ENCODE peak calls at places on chromosomes 5 and 9, in nine cellular contexts. W, X, E, S, Z, T, L, B and H are unnamed samples.

GRCh38 chr9:128061305-128061704 is 5.8 kb downstream of the NAIF1 start:
- DNase-seq in X (no peak), S (no peak), W (no peak), T (no peak), L (no peak), B (no peak), Z (no peak), E (no peak), H (no peak)

GRCh38 chr5:143699121-143699520 is 112.8 kb upstream of the HMHB1 start:
- DNase-seq in B (no peak), Z (no peak), L (no peak), X (no peak), T (no peak), E (no peak), S (no peak), W (no peak), H (no peak)

GRCh38 chr9:120580591-120580896 is 577 bp upstream of the CDK5RAP2 start:
- DNase-seq in T (no peak), X (peak; percentile 7), L (no peak), S (no peak), W (no peak), Z (no peak), E (no peak), B (no peak), H (no peak)

GRCh38 chr5:58940446-58940845 is 357.6 kb downstream of the RAB3C start:
- DNase-seq in T (no peak), Z (no peak), B (no peak), E (no peak), S (no peak), W (no peak), L (no peak), X (peak; percentile 27), H (no peak)

GRCh38 chr9:96612105-96612965 is 7.3 kb downstream of the CDC14B start:
- DNase-seq in S (peak; percentile 98), T (no peak), X (peak; percentile 39), E (no peak), B (peak; percentile 82), L (no peak), W (peak; percentile 74), Z (peak; percentile 93), H (peak; percentile 66)

GRCh38 chr5:683619-684481 is 9.3 kb downstream of the TPPP start:
- DNase-seq in W (peak; percentile 61), B (peak; percentile 72), X (no peak), S (no peak), Z (peak; percentile 42), E (no peak), L (no peak), T (no peak), H (no peak)

GRCh38 chr9:82363236-82363635 is 374.7 kb downstream of the SPATA31D1 start:
- DNase-seq in Z (no peak), W (no peak), L (no peak), B (no peak), T (no peak), S (no peak), E (no peak), X (no peak), H (no peak)

GRCh38 chr5:61167382-61167781 is 5.1 kb upstream of the SMIM15 start:
- DNase-seq in T (no peak), B (no peak), W (no peak), L (no peak), E (no peak), X (no peak), S (peak; percentile 56), Z (no peak), H (no peak)

GRCh38 chr9:70902705-70903131 is 218.7 kb downstream of the TRPM3 start:
- DNase-seq in W (peak; percentile 17), B (no peak), S (peak; percentile 97), X (peak; percentile 8), L (no peak), E (no peak), Z (no peak), T (no peak), H (no peak)

GRCh38 chr5:91150189-91150588 is 232.9 kb downstream of the ARRDC3 start:
- DNase-seq in W (no peak), Z (no peak), S (peak; percentile 42), B (no peak), L (no peak), E (no peak), T (no peak), X (no peak), H (no peak)

GRCh38 chr5:19608434-19608833 is 379.6 kb downstream of the CDH18 start:
- DNase-seq in T (no peak), L (no peak), S (no peak), E (peak; percentile 29), W (no peak), B (no peak), X (no peak), Z (no peak), H (no peak)

GRCh38 chr5:443239-444151 is 519 bp downstream of the EXOC3 start:
- DNase-seq in E (peak; percentile 52), Z (peak; percentile 56), X (no peak), T (no peak), L (peak; percentile 71), S (no peak), W (no peak), B (peak; percentile 66), H (no peak)

GRCh38 chr9:7977586-7977985 is 178.0 kb upstream of the DMAC1 start:
- DNase-seq in T (no peak), Z (no peak), W (no peak), L (no peak), B (no peak), X (no peak), S (no peak), E (no peak), H (no peak)

GRCh38 chr9:124198948-124199347 is 58.8 kb upstream of the NEK6 start:
- DNase-seq in W (no peak), L (no peak), S (no peak), Z (no peak), E (no peak), T (no peak), X (no peak), B (peak; percentile 28), H (no peak)
- H3K27ac ChIP-seq in W (no peak overlapping the region), L (no peak overlapping the region), S (no peak overlapping the region), Z (no peak overlapping the region), E (no peak overlapping the region), T (no peak overlapping the region), X (no peak overlapping the region), B (no peak overlapping the region), H (no peak overlapping the region)

DNA sequence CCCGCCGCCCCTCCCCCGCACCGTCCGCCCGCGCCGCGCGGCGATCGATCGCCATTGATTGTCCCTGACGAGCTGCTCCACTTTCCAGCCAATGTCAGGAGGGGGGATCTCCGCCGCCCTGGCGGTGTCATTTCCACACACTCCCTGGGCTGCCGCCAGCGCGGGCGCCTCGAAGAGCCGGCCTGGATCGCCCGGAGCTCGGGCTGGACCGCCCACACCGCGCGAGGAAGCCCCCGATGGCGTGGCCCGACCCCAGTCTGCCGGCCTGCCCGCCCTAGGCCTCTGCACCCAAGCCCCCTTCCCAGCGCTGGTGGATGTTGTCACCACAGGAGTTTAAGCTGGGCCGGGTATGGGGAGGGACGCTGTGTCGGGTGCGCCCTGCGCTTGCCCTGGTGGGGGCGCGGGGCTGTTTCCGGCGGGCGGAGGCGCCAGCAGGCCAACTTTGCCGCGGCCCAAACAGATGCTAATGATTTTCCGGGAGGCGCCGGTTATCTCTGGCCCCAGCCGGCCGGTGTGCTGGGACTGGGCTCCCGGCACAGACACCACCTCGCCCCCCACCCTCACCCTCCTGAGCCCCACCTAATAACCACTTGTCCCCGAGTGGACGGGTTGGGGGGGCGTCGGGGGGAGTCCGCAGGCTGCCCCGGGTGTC is 10.6 kb upstream of the CXXC5 start:
- DNase-seq in B (peak; percentile 95), Z (peak; percentile 90), S (peak; percentile 93), E (peak; percentile 80), T (peak; percentile 69), X (peak; percentile 88), W (peak; percentile 89), L (peak; percentile 69), H (peak; percentile 92)
- H3K4me1 ChIP-seq in B (peaks cover 27% of the 10 kb centered on the region), Z (peaks cover 14% of the 10 kb centered on the region), S (peaks cover 35% of the 10 kb centered on the region), E (peaks cover 76% of the 10 kb centered on the region), T (peaks cover 39% of the 10 kb centered on the region), X (peaks cover 19% of the 10 kb centered on the region), W (peaks cover 60% of the 10 kb centered on the region), L (peaks cover 8% of the 10 kb centered on the region), H (peaks cover 29% of the 10 kb centered on the region)

GRCh38 chr5:123111502-123111901 is 22.5 kb downstream of the PRDM6 start:
- DNase-seq in T (no peak), S (no peak), W (no peak), B (no peak), Z (no peak), X (no peak), L (no peak), E (no peak), H (no peak)

GRCh38 chr5:123113136-123113535 is 24.1 kb downstream of the PRDM6 start:
- DNase-seq in W (no peak), Z (no peak), E (no peak), S (no peak), B (no peak), T (no peak), L (no peak), X (no peak), H (no peak)

GRCh38 chr5:123105882-123106281 is 16.8 kb downstream of the PRDM6 start:
- DNase-seq in W (no peak), B (no peak), S (no peak), T (no peak), E (no peak), X (no peak), L (no peak), Z (no peak), H (no peak)

GRCh38 chr5:123107343-123108240 is 18.6 kb downstream of the PRDM6 start:
- DNase-seq in B (no peak), W (no peak), X (no peak), E (no peak), Z (no peak), L (no peak), S (no peak), T (no peak), H (no peak)
- H3K27ac ChIP-seq in B (no peak overlapping the region), W (no peak overlapping the region), X (no peak overlapping the region), E (no peak overlapping the region), Z (no peak overlapping the region), L (no peak overlapping the region), S (no peak overlapping the region), T (no peak overlapping the region), H (no peak overlapping the region)

GRCh38 chr9:136409557-136410455 is 608 bp downstream of the ENTR1 start:
- DNase-seq in T (peak; percentile 33), Z (peak; percentile 74), S (peak; percentile 78), X (no peak), B (no peak), E (peak; percentile 61), L (peak; percentile 61), W (no peak), H (peak; percentile 70)
- H3K4me1 ChIP-seq in T (peaks cover 38% of the 10 kb centered on the region), Z (peaks cover 18% of the 10 kb centered on the region), S (peaks cover 19% of the 10 kb centered on the region), X (peaks cover 8% of the 10 kb centered on the region), B (peaks cover 20% of the 10 kb centered on the region), E (peaks cover 37% of the 10 kb centered on the region), L (peaks cover 8% of the 10 kb centered on the region), W (peaks cover 25% of the 10 kb centered on the region), H (peaks cover 28% of the 10 kb centered on the region)